ENCODE peak calls at places on chromosomes 7 and 10, in seven cellular contexts. J is H9, Y is HFF-Myc, L is progenitor cell of endocrine pancreas, N is AG09309, G is fibroblast of pulmonary artery, S is bronchial epithelial cell. F is an unnamed sample.

GRCh38 chr7:108094375-108094774 is 35.8 kb downstream of the LAMB4 start:
- DNase-seq in J (no peak), Y (peak), L (no peak), N (peak), G (peak), S (no peak), F (no peak)

GRCh38 chr7:93902777-93903423 is 3.5 kb upstream of the GNGT1 start:
- DNase-seq in J (peak), Y (no peak), L (no peak), N (no peak), G (peak), S (peak), F (peak)

GRCh38 chr7:144547888-144548287 is 144.4 kb upstream of the NOBOX start:
- DNase-seq in J (no peak), Y (no peak), L (no peak), N (no peak), G (no peak), S (no peak), F (no peak)

GRCh38 chr7:141584935-141585334 is 33.7 kb downstream of the AGK start:
- DNase-seq in J (peak), Y (no peak), L (no peak), N (no peak), G (no peak), S (no peak), F (no peak)

GRCh38 chr7:94188350-94188749 is 184.2 kb upstream of the BET1 start:
- DNase-seq in J (no peak), Y (no peak), L (no peak), N (no peak), G (peak), S (no peak), F (no peak)

GRCh38 chr10:60549686-60550085 is 160.0 kb upstream of the ANK3 start:
- DNase-seq in J (no peak), Y (no peak), L (no peak), N (no peak), G (peak), S (peak), F (no peak)

GRCh38 chr10:79405221-79405994 is 40.0 kb downstream of the ZCCHC24 start:
- DNase-seq in J (no peak), Y (no peak), L (no peak), N (no peak), G (no peak), S (no peak), F (no peak)

GRCh38 chr7:30254717-30255095 is 29.7 kb upstream of the ZNRF2 start:
- DNase-seq in J (no peak), Y (no peak), L (no peak), N (no peak), G (no peak), S (no peak), F (no peak)

GRCh38 chr7:139673230-139673629 is 104.6 kb downstream of the HIPK2 start:
- DNase-seq in J (peak), Y (no peak), L (no peak), N (no peak), G (no peak), S (no peak), F (peak)

GRCh38 chr10:79378647-79379511 is 31.6 kb downstream of the PPIF start:
- DNase-seq in J (peak), Y (no peak), L (peak), N (no peak), G (no peak), S (no peak), F (no peak)

GRCh38 chr7:36986429-36987362 is 262.4 kb upstream of the AOAH start:
- DNase-seq in J (peak), Y (peak), L (peak), N (no peak), G (peak), S (peak), F (peak)

GRCh38 chr7:27144799-27145166 is 1.3 kb upstream of the HOXA5 start:
- DNase-seq in J (no peak), Y (no peak), L (no peak), N (no peak), G (no peak), S (no peak), F (no peak)

GRCh38 chr7:47045169-47045568 is 536.7 kb downstream of the TNS3 start:
- DNase-seq in J (no peak), Y (no peak), L (no peak), N (no peak), G (no peak), S (no peak), F (no peak)

GRCh38 chr7:152050547-152050971 is 25.1 kb downstream of the GALNT11 start:
- DNase-seq in J (no peak), Y (no peak), L (no peak), N (no peak), G (peak), S (peak), F (no peak)

GRCh38 chr10:86169506-86170254 is 196.9 kb downstream of the GRID1 start:
- DNase-seq in J (no peak), Y (no peak), L (no peak), N (no peak), G (no peak), S (no peak), F (no peak)

GRCh38 chr7:122438492-122438891 is 133.9 kb upstream of the FEZF1 start:
- DNase-seq in J (no peak), Y (no peak), L (no peak), N (no peak), G (no peak), S (no peak), F (no peak)

GRCh38 chr10:126407831-126408230 is 19.6 kb upstream of the ADAM12 start:
- DNase-seq in J (no peak), Y (no peak), L (no peak), N (no peak), G (no peak), S (peak), F (no peak)

GRCh38 chr7:100476903-100477870 is 1.8 kb downstream of the TSC22D4 start:
- DNase-seq in J (peak), Y (no peak), L (no peak), N (no peak), G (no peak), S (no peak), F (peak)

GRCh38 chr7:76069238-76069638 is 21.3 kb downstream of the MDH2 start:
- DNase-seq in J (peak), Y (peak), L (no peak), N (peak), G (peak), S (peak), F (peak)

GRCh38 chr10:67883710-67884312 is 645 bp upstream of the SIRT1 start:
- DNase-seq in J (no peak), Y (peak), L (no peak), N (peak), G (no peak), S (no peak), F (no peak)

GRCh38 chr10:78514459-78514858 is 480.8 kb downstream of the RPS24 start:
- DNase-seq in J (no peak), Y (no peak), L (no peak), N (no peak), G (no peak), S (no peak), F (no peak)

GRCh38 chr7:92831716-92832622 is 4.4 kb downstream of the CDK6 start:
- DNase-seq in J (no peak), Y (peak), L (no peak), N (peak), G (peak), S (peak), F (no peak)

GRCh38 chr7:81926154-81926553 is 156.3 kb upstream of the HGF start:
- DNase-seq in J (no peak), Y (peak), L (no peak), N (no peak), G (peak), S (no peak), F (no peak)

GRCh38 chr7:12640299-12641096 is 46.9 kb upstream of the ARL4A start:
- DNase-seq in J (no peak), Y (no peak), L (no peak), N (no peak), G (no peak), S (no peak), F (no peak)

GRCh38 chr10:119724630-119725549 is 960 bp upstream of the INPP5F start:
- DNase-seq in J (no peak), Y (no peak), L (no peak), N (no peak), G (peak), S (peak), F (no peak)

GRCh38 chr7:131948434-131949053 is 392.1 kb upstream of the PODXL start:
- DNase-seq in J (peak), Y (no peak), L (no peak), N (no peak), G (peak), S (peak), F (no peak)

GRCh38 chr7:79317728-79318127 is 135.7 kb downstream of the MAGI2 start:
- DNase-seq in J (peak), Y (peak), L (no peak), N (peak), G (peak), S (peak), F (no peak)

GRCh38 chr7:79319369-79319768 is 134.1 kb downstream of the MAGI2 start:
- DNase-seq in J (no peak), Y (no peak), L (no peak), N (no peak), G (peak), S (peak), F (no peak)

GRCh38 chr7:79320741-79321473 is 132.6 kb downstream of the MAGI2 start:
- DNase-seq in J (no peak), Y (no peak), L (no peak), N (no peak), G (no peak), S (no peak), F (no peak)
- TF ChIP-seq CTCF in J (no peak), Y (no peak), L (no peak), N (no peak), G (no peak), S (no peak), F (no peak)

DNA sequence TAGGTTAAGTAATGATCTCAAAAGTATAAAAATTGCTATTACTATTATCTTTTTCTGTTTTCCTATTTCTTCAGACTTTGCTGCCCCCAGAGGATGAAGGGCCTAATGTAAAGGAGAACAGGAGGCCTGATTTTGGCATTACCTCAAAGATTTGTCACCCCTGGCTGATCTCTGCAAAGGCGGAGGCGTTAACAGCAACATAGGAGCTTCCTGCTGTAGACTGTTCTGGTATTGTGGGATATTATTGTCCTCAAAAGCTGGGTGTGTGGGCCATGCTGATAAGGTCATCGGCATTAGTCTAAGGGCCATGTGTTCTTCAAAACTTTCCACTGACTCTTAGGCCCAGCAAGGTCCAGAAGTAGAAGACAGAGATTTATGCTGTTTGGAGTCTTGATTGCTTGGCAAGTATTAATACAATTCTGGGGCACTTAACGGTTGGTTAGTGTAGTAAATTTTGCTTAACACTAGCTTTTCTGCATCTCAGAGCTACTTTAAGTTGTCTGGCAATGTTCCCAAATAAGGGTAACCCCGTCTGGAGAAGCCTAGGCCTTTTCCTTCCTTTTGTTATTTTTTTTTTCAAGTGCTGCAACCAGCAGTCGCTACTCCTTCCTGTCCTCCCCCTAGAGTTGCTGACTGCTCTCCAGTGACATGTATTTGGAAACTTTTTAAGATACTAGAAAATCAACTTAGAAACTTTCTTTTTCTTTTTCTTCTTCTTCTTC is 14.0 kb upstream of the ENTPD1 start:
- DNase-seq in J (no peak), Y (no peak), L (no peak), N (no peak), G (peak), S (peak), F (peak)
- TF ChIP-seq CTCF in J (peak), Y (no peak), L (no peak), N (no peak), G (peak), S (peak), F (no peak)

DNA sequence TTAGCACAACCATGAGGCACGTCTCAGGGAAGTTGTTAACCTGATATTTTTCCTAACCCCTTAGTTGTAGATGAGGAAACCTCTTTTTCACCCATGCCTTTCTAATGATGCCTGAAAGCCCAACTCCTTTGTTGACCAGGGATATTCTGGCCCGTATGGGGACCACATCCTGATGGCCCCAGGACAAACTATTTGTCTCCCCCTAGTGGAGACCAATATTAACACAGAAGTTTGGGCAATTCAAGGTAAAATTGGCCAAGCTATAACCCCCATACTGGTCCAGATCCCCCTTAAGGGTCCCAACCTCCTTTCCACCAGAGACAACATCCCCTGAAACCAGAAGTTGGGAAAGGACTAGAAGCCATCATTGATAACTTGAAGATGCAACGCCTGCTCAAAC is 893.3 kb downstream of the SORCS1 start:
- DNase-seq in J (no peak), Y (no peak), L (no peak), N (no peak), G (no peak), S (no peak), F (no peak)
- TF ChIP-seq CTCF in J (peak), Y (no peak), L (no peak), N (no peak), G (peak), S (no peak), F (no peak)

GRCh38 chr7:70693300-70693689 is 438.6 kb upstream of the GALNT17 start:
- DNase-seq in J (no peak), Y (no peak), L (no peak), N (no peak), G (peak), S (no peak), F (no peak)

GRCh38 chr7:70694909-70695803 is 436.8 kb upstream of the GALNT17 start:
- DNase-seq in J (no peak), Y (no peak), L (peak), N (no peak), G (peak), S (no peak), F (no peak)

GRCh38 chr7:70695804-70696104 is 436.2 kb upstream of the GALNT17 start:
- DNase-seq in J (no peak), Y (no peak), L (no peak), N (no peak), G (peak), S (no peak), F (peak)

GRCh38 chr7:70694357-70694908 is 437.5 kb upstream of the GALNT17 start:
- DNase-seq in J (no peak), Y (no peak), L (peak), N (no peak), G (peak), S (no peak), F (no peak)

DNA sequence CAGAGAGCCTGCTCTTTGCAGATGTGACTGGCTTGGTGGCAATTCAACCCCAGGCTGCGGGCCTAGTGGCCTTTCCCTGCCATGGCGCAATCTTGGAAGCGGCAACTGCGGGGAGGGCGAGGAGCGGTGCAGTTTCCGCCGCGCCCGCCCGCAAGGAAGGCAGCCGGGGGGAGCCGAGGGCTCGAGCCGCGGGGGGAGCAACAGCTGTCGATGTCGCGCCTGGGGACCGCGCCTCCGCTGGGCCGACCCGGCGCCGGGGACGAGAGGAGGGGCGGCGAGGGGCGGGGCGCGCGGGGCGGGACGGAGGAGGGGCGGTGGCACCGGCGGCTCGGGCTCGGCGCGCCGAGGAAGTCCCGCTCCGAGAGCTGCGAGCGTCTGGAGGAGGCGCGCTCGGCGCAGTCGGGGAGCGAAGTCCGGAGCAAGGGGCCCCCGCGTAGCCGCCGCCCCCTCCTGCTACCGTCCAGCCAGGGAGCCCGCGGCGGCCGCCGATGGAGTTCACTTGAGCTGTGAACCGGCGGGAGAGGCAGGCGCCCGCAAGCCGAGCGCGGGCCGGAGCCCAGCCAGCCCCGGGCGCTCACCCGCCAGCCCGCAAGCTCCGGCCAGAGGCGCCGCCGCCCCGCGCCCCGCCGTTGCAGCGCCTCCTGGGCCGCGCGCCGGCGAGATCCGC is 438.1 kb upstream of the GALNT17 start:
- DNase-seq in J (peak), Y (no peak), L (peak), N (no peak), G (peak), S (no peak), F (peak)
- TF ChIP-seq CTCF in J (peak), Y (no peak), L (peak), N (peak), G (no peak), S (peak), F (no peak)

GRCh38 chr7:32915041-32915536 is 23.5 kb upstream of the KBTBD2 start:
- DNase-seq in J (no peak), Y (no peak), L (no peak), N (no peak), G (no peak), S (no peak), F (peak)

GRCh38 chr7:32910195-32910594 is 18.6 kb upstream of the KBTBD2 start:
- DNase-seq in J (no peak), Y (no peak), L (no peak), N (no peak), G (no peak), S (no peak), F (no peak)

GRCh38 chr7:32916006-32916405 is 24.4 kb upstream of the KBTBD2 start:
- DNase-seq in J (no peak), Y (no peak), L (no peak), N (no peak), G (no peak), S (no peak), F (no peak)

GRCh38 chr7:32914186-32914585 is 22.6 kb upstream of the KBTBD2 start:
- DNase-seq in J (peak), Y (no peak), L (no peak), N (no peak), G (no peak), S (no peak), F (no peak)
- TF ChIP-seq CTCF in J (peak), Y (peak), L (no peak), N (no peak), G (peak), S (no peak), F (no peak)

F was measured in activated CD8-positive, alpha-beta T cell treated with anti-CD3 and anti-CD28 coated beads for 36 hours.